ENCODE peak calls at places on chromosomes 5 and 9, in eight cellular contexts. E is body of pancreas, W is lower lobe of right lung, Z is ascending aorta, A is right atrium auricular region, J is hepatocyte, P is tibial artery, T is mammary epithelial cell. H is an unnamed sample.

GRCh38 chr5:56668996-56669395 is 146.4 kb upstream of the MAP3K1 start:
- DNase-seq in E (no peak), W (no peak), Z (no peak), A (no peak), J (no peak), P (no peak), T (no peak), H (no peak)

GRCh38 chr5:458547-459353 is 15.8 kb downstream of the EXOC3 start:
- DNase-seq in E (no peak), W (no peak), Z (peak), A (no peak), J (peak), P (peak), T (peak), H (no peak)

GRCh38 chr9:83281306-83282255 is 218.6 kb upstream of the RASEF start:
- DNase-seq in E (peak), W (no peak), Z (no peak), A (no peak), J (peak), P (no peak), T (peak), H (peak)

GRCh38 chr5:39755986-39756385 is 331.2 kb upstream of the DAB2 start:
- DNase-seq in E (no peak), W (no peak), Z (no peak), A (no peak), J (peak), P (no peak), T (peak), H (no peak)

GRCh38 chr5:173781826-173782670 is 106.1 kb upstream of the CPEB4 start:
- DNase-seq in E (peak), W (peak), Z (peak), A (peak), J (peak), P (peak), T (peak), H (peak)

GRCh38 chr5:128083811-128084227 is 253 bp downstream of the SLC12A2 start:
- DNase-seq in E (no peak), W (no peak), Z (no peak), A (no peak), J (no peak), P (peak), T (no peak), H (peak)

GRCh38 chr5:168011096-168011495 is 280.3 kb upstream of the WWC1 start:
- DNase-seq in E (no peak), W (no peak), Z (no peak), A (no peak), J (no peak), P (no peak), T (no peak), H (no peak)

GRCh38 chr5:54619732-54620582 is 102.4 kb downstream of the SNX18 start:
- DNase-seq in E (no peak), W (no peak), Z (no peak), A (no peak), J (no peak), P (no peak), T (no peak), H (no peak)

GRCh38 chr5:175709276-175709781 is 51.5 kb downstream of the HRH2 start:
- DNase-seq in E (no peak), W (no peak), Z (no peak), A (no peak), J (no peak), P (peak), T (no peak), H (no peak)

GRCh38 chr5:139379626-139380449 is 3.3 kb downstream of the SLC23A1 start:
- DNase-seq in E (no peak), W (no peak), Z (no peak), A (no peak), J (no peak), P (peak), T (no peak), H (no peak)

GRCh38 chr5:121432-121831 is 29.5 kb downstream of the PLEKHG4B start:
- DNase-seq in E (no peak), W (no peak), Z (no peak), A (no peak), J (no peak), P (no peak), T (no peak), H (no peak)

GRCh38 chr9:111730937-111731567 is 63.7 kb downstream of the SHOC1 start:
- DNase-seq in E (no peak), W (no peak), Z (no peak), A (no peak), J (peak), P (no peak), T (peak), H (no peak)

GRCh38 chr9:102875687-102876086 is 119.4 kb upstream of the CYLC2 start:
- DNase-seq in E (no peak), W (no peak), Z (no peak), A (no peak), J (no peak), P (no peak), T (no peak), H (no peak)

GRCh38 chr9:113257863-113258262 is 17.5 kb downstream of the CDC26 start:
- DNase-seq in E (no peak), W (no peak), Z (no peak), A (no peak), J (no peak), P (no peak), T (no peak), H (no peak)

GRCh38 chr9:113255431-113255830 is 19.9 kb downstream of the CDC26 start:
- DNase-seq in E (no peak), W (peak), Z (no peak), A (no peak), J (no peak), P (no peak), T (no peak), H (no peak)

GRCh38 chr9:113258282-113258681 is 17.1 kb downstream of the CDC26 start:
- DNase-seq in E (no peak), W (no peak), Z (no peak), A (no peak), J (no peak), P (no peak), T (no peak), H (no peak)

GRCh38 chr9:113250807-113251206 is 24.6 kb downstream of the CDC26 start:
- DNase-seq in E (no peak), W (no peak), Z (no peak), A (no peak), J (no peak), P (no peak), T (no peak), H (no peak)

DNA sequence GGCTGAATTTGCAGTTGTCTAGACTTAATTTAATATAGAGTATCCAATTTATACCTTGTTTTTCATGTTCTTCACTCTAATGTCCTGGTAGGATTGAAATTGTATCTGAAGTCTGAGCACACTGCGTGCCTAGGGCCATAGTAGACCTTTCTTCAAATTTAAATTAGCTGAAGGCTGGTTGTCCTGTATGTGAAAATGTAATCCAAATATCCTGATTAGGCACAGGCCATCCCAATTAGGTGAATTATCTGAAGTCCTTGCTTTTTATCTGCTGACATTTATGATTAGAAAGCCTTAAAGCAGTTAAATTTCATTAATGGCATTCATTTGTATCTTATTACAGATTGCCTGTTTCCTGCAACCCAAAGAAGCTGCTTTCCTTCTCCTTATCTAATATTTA is 20.4 kb downstream of the CDC26 start:
- DNase-seq in E (no peak), W (no peak), Z (no peak), A (no peak), J (no peak), P (no peak), T (no peak), H (no peak)
- H3K27ac ChIP-seq in E (no peak), W (no peak), Z (no peak), A (no peak), J (no peak), P (no peak), T (no peak), H (no peak)

DNA sequence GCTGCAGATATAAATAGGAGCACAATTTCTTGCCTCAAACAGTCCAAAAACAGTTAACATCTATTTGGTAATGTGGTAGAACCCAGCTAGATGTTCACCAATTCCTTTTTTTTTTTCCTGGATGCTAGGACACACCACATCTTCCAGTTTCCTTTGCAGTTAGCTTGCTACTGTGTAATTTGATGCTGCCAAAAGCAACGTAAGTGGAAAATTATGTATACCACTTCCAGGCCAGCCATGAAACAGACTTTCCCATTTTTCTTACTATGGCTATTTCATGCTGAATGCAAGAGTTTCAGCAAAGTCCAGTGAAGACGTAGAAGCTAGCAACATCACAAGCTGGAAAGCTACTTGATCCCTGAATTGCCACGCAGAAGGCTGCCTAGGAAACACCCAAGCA is 667.2 kb downstream of the TLE1 start:
- DNase-seq in E (no peak), W (no peak), Z (no peak), A (no peak), J (no peak), P (no peak), T (no peak), H (no peak)
- TF ChIP-seq CTCF in E (no peak), W (no peak), Z (no peak), A (no peak), J (no peak), P (no peak), T (no peak), H (no peak)

GRCh38 chr9:14346826-14347407 is 33.0 kb upstream of the NFIB start:
- DNase-seq in E (no peak), W (no peak), Z (no peak), A (no peak), J (no peak), P (peak), T (no peak), H (no peak)

GRCh38 chr9:14349818-14350333 is 35.9 kb upstream of the NFIB start:
- DNase-seq in E (no peak), W (no peak), Z (no peak), A (no peak), J (no peak), P (no peak), T (no peak), H (no peak)

GRCh38 chr9:14349141-14349817 is 35.3 kb upstream of the NFIB start:
- DNase-seq in E (no peak), W (no peak), Z (no peak), A (no peak), J (no peak), P (no peak), T (peak), H (no peak)

GRCh38 chr9:14347408-14348224 is 33.7 kb upstream of the NFIB start:
- DNase-seq in E (peak), W (no peak), Z (no peak), A (no peak), J (no peak), P (peak), T (peak), H (peak)

GRCh38 chr9:14348241-14349140 is 34.5 kb upstream of the NFIB start:
- DNase-seq in E (peak), W (no peak), Z (no peak), A (no peak), J (no peak), P (peak), T (peak), H (peak)
- H3K27ac ChIP-seq in E (peak), W (peak), Z (peak), A (peak), J (peak), P (peak), T (peak), H (peak)

DNA sequence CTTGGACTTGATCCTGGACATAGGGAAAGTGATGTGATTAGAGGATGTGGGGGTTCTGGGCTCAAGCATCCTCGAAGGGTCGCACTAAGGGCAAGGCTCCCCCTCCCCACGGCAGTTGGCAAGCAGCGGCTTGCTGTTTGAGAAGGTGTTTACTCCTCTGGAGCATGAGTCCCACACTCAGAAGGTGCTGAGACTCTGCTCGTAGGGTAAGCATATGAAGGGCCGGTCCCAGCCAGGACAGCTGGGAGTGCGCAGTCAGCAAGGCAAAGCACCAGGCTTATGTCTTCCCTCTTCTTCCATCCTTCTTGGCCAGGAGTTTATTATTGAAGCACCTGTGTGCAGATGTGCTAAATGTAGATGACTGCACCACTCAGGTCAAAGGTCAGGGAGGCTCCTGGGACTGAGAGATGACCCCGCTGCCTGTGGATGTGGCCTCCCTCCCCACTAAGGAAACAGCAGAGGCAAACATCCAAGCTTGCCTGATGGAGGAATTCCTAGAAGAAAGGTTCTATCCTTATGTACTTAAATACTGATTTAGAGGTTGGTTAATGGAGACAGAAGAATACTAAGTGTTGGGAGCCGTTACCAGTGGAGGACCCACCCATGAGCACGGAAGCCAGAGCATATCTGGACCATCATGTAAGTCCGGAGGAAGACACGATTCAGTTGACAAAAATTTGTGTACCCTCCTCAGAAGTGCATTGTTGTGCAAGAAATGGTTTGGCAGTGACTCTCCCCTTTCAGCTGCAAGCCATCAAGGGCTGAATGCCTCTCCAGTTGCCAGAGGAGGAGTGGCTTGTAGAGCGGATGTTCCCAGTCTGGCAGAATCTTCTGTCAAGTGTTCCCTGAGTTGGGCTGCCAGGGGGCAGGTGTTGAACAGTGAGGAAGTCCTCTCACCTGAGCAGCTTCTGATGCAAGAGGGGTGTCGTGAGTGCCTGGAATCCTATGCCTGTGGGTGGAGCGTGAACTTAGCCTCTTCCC is 27.2 kb upstream of the CDKN2AIPNL start:
- DNase-seq in E (peak), W (peak), Z (no peak), A (peak), J (peak), P (peak), T (peak), H (peak)
- TF ChIP-seq CTCF in E (no peak), W (no peak), Z (no peak), A (no peak), J (no peak), P (no peak), T (no peak), H (no peak)

DNA sequence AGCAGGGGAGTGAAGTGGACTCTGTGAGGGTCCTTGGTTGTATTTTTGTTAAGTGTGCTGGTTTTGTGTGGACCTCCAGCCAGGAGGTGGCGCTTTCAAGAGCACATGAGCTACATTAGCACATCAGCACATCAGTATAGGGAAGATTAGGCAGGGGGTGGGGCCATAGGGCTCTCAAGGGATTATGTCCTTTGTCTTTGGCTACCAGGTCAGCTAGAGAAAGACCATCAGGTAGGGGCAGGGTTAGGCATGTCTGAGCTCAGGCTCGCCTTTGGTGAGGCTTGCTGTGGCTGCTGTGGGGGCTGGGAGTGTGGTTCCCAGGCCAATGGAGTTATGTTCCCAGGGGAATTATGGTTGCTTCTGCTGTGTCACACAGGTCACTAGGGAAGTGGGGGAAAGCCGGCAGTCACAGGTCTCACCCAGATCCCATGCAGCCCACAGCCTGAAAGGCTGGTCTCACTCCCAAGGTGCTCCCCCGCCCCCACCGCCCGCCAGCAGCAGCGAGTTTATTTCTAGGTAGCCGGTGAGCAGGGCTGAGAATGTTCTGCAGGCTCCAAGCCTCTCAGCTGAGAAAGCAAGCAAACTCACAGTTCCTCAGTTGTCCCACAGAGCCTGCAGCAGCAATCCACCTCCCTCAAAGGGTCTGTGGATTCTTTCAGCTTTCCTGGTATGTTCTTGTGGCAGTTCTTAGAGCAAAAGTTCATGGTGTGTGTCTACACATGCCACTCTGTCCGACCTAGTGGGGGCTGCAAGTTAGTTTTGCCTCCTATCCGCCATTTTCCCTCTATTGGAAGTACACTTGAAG is 13.7 kb downstream of the OR1J1 start:
- DNase-seq in E (no peak), W (no peak), Z (no peak), A (no peak), J (no peak), P (no peak), T (peak), H (no peak)
- H3K27ac ChIP-seq in E (no peak), W (peak), Z (no peak), A (no peak), J (no peak), P (no peak), T (no peak), H (no peak)

DNA sequence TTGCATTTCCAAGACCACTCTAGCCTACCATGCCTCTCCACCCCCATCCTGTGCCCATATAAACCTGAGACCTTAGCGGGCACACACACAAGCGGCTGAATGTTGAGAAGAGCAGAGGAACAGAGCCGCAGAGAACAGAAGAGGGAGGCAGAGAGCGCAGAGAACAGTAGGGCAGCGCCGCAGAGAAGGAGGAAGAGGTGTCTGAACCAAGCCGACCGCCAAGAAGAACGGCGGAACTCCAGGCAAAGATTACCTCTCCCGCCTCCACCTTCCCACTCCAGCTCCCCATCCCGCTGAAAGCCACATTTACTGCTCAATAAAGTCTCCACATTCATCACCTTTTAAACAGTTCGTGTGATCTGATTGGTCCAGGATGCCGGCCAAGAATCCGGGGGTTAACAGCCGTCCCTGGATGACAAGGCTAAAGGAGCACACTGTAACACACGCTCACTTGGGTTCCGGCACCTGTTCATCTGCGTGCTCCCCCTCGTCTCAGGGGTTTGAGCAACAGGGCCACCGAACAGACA is 33.2 kb downstream of the GRIN3A start:
- DNase-seq in E (peak), W (peak), Z (no peak), A (no peak), J (peak), P (peak), T (peak), H (no peak)
- TF ChIP-seq CTCF in E (no peak), W (peak), Z (no peak), A (peak), J (peak), P (no peak), T (no peak), H (no peak)

DNA sequence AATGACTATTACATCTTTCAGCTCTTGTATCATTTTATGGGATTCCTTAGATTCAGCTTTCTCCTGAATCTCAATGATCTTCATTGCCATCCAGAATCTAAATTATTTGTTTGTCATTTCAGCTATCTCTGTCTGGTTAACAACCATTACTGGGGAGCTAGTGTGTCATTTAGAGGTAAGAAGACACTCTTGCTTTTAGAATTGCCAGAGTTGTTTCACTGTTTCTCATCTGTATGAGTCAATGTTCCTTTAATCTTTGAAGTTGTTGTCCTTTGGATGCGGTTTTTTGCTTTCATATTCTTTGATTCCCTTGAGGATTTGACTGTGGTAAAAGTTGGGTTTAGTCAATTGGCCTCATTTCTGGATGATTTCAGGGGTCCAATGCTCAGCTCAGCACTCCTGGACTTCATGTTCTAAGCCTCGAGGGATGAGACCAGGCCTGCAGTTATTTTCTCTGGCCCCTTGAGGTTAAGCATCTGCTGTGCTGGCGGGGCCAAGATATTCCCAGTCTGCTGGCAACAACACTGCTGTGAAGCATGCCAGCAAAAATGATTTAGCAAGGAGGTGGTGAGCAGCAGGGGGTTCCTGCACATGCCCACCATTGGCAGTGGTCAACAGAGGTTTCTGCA is 102.4 kb upstream of the PCSK5 start:
- DNase-seq in E (no peak), W (no peak), Z (no peak), A (no peak), J (no peak), P (peak), T (no peak), H (peak)
- H3K27ac ChIP-seq in E (no peak), W (no peak), Z (no peak), A (no peak), J (no peak), P (peak), T (no peak), H (no peak)

GRCh38 chr5:5181650-5182324 is 41.7 kb downstream of the ADAMTS16 start:
- DNase-seq in E (no peak), W (no peak), Z (no peak), A (no peak), J (no peak), P (no peak), T (no peak), H (no peak)
- TF ChIP-seq CTCF in E (no peak), W (no peak), Z (no peak), A (no peak), J (no peak), P (no peak), T (no peak), H (no peak)

GRCh38 chr5:36944607-36945225 is 68.1 kb downstream of the NIPBL start:
- DNase-seq in E (no peak), W (no peak), Z (no peak), A (no peak), J (peak), P (no peak), T (peak), H (no peak)

GRCh38 chr5:36946101-36946500 is 69.5 kb downstream of the NIPBL start:
- DNase-seq in E (no peak), W (no peak), Z (no peak), A (no peak), J (no peak), P (no peak), T (no peak), H (no peak)

GRCh38 chr5:36945687-36946086 is 69.1 kb downstream of the NIPBL start:
- DNase-seq in E (no peak), W (no peak), Z (no peak), A (no peak), J (no peak), P (no peak), T (no peak), H (no peak)

GRCh38 chr5:36943584-36943983 is 67.0 kb downstream of the NIPBL start:
- DNase-seq in E (no peak), W (no peak), Z (no peak), A (no peak), J (no peak), P (no peak), T (no peak), H (no peak)

GRCh38 chr5:36944024-36944423 is 67.5 kb downstream of the NIPBL start:
- DNase-seq in E (no peak), W (no peak), Z (no peak), A (no peak), J (no peak), P (no peak), T (no peak), H (no peak)
- H3K27ac ChIP-seq in E (no peak), W (no peak), Z (no peak), A (no peak), J (no peak), P (no peak), T (no peak), H (no peak)

H was measured in gastrocnemius medialis.